ENCODE peak calls at places on chromosome 1, in seven cellular contexts. V is HCT116, P is K562, E is SK-N-SH, G is H1, K is GM12878, T is HepG2. J is an unnamed sample.

GRCh38 chr1:51569284-51570062 is 47.4 kb upstream of the OSBPL9 start:
- DNase-seq in V (peak; percentile 82), P (peak; percentile 75), E (no peak), G (peak; percentile 44), K (peak; percentile 84), T (peak; percentile 16), J (peak; percentile 94)

GRCh38 chr1:164628758-164629157 is 69.8 kb downstream of the PBX1 start:
- DNase-seq in V (no peak), P (no peak), E (no peak), G (no peak), K (no peak), T (no peak), J (no peak)

GRCh38 chr1:156372265-156372586 is 3.2 kb downstream of the RHBG start:
- DNase-seq in V (no peak), P (no peak), E (no peak), G (no peak), K (no peak), T (no peak), J (no peak)

GRCh38 chr1:174872615-174873058 is 127.1 kb upstream of the CACYBP start:
- DNase-seq in V (no peak), P (peak; percentile 78), E (no peak), G (no peak), K (no peak), T (no peak), J (no peak)

GRCh38 chr1:45008076-45008475 is 3.0 kb downstream of the HECTD3 start:
- DNase-seq in V (no peak), P (no peak), E (no peak), G (no peak), K (no peak), T (no peak), J (no peak)

GRCh38 chr1:30637183-30637969 is 86.0 kb downstream of the MATN1 start:
- DNase-seq in V (no peak), P (no peak), E (no peak), G (no peak), K (no peak), T (no peak), J (no peak)

GRCh38 chr1:72917920-72918319 is 635.6 kb upstream of the NEGR1 start:
- DNase-seq in V (no peak), P (no peak), E (no peak), G (no peak), K (no peak), T (no peak), J (no peak)

GRCh38 chr1:204438628-204439027 is 27.0 kb upstream of the PPP1R15B start:
- DNase-seq in V (no peak), P (no peak), E (no peak), G (no peak), K (no peak), T (no peak), J (no peak)

GRCh38 chr1:16396591-16396990 is 29.5 kb downstream of the SZRD1 start:
- DNase-seq in V (no peak), P (no peak), E (no peak), G (no peak), K (no peak), T (no peak), J (no peak)

GRCh38 chr1:72280714-72281113 is 1.6 kb downstream of the NEGR1 start:
- DNase-seq in V (no peak), P (no peak), E (no peak), G (no peak), K (no peak), T (no peak), J (no peak)

GRCh38 chr1:54046671-54047383 is 6.2 kb downstream of the TMEM59 start:
- DNase-seq in V (no peak), P (no peak), E (no peak), G (no peak), K (no peak), T (no peak), J (no peak)

GRCh38 chr1:113199718-113200455 is 126.9 kb downstream of the LRIG2 start:
- DNase-seq in V (no peak), P (peak; percentile 38), E (peak; percentile 57), G (peak; percentile 31), K (no peak), T (no peak), J (no peak)

GRCh38 chr1:10768552-10768951 is 27.9 kb downstream of the CASZ1 start:
- DNase-seq in V (no peak), P (no peak), E (no peak), G (no peak), K (no peak), T (no peak), J (peak; percentile 56)

GRCh38 chr1:20964540-20965484 is 177.7 kb upstream of the HP1BP3 start:
- DNase-seq in V (no peak), P (peak; percentile 37), E (no peak), G (no peak), K (peak; percentile 63), T (no peak), J (peak; percentile 1)

GRCh38 chr1:31991202-31991601 is 22.5 kb upstream of the KHDRBS1 start:
- DNase-seq in V (no peak), P (no peak), E (no peak), G (no peak), K (no peak), T (no peak), J (no peak)
- TF ChIP-seq JUND in V (no peak), P (no peak), E (no peak), G (no peak), K (no peak), T (no peak), J (no peak)

DNA sequence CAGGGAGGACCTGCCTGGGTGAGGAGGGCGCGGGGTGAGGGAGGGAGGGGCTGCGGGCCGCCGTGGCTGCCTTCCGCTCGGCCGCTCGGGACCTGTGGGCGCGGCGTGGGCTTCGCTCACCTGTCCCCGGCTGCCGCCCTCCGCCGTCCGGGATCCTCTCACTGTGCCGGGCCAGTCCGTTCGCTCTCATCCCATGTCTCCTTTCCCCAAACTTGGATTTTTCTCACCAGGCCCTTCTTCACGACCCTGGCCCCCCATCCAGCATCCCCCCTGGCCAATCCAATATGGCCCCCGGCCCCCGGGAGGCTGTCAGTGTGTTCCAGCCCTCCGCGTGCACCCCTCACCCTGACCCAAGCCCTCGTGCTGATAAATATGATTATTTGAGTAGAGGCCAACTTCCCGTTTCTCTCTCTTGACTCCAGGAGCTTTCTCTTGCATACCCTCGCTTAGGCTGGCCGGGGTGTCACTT is 359 bp downstream of the ZBTB48 start:
- DNase-seq in V (no peak), P (no peak), E (no peak), G (no peak), K (no peak), T (no peak), J (no peak)
- TF ChIP-seq JUND in V (no peak), P (no peak), E (no peak), G (no peak), K (no peak), T (no peak), J (no peak)

GRCh38 chr1:3925762-3926161 is 25.7 kb upstream of the C1orf174 start:
- DNase-seq in V (no peak), P (no peak), E (no peak), G (no peak), K (no peak), T (no peak), J (no peak)
- TF ChIP-seq JUND in V (no peak), P (no peak), E (no peak), G (no peak), K (no peak), T (no peak), J (no peak)

DNA sequence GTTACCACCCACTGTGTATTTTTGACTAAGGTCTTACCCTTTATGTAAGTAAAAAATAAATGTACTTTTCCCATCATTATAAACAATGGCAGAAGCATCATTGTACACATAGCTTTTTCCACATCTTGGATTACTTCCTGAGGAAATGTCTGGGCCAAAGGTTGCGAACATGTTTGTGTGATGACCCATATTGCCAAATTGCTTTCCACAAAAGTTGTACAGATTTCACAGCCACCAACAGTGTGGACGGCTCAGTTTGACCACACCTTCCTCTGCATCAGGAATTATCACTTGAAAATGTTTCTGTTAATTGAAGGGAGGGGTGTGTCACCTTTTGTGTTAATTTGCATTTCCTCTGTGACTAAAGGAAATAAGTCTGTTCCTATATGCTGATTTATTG is 25.7 kb downstream of the AKNAD1 start:
- DNase-seq in V (no peak), P (no peak), E (no peak), G (no peak), K (no peak), T (no peak), J (no peak)
- TF ChIP-seq JUND in V (no peak), P (no peak), E (no peak), G (no peak), K (no peak), T (no peak), J (no peak)